ENCODE peak calls at places on chromosomes 7 and 10, in four cellular contexts. O is AG10803, Y is Panc1, J is dorsolateral prefrontal cortex. I is an unnamed sample.

GRCh38 chr10:131814567-131815290 is 86.1 kb upstream of the PPP2R2D start:
- DNase-seq in O (no peak), Y (no peak), J (peak; percentile 35), I (no peak)

GRCh38 chr7:19404912-19405329 is 259.7 kb upstream of the FERD3L start:
- DNase-seq in O (peak; percentile 99), Y (peak; percentile 96), J (no peak), I (peak; percentile 89)

GRCh38 chr10:101089520-101090299 is 27.9 kb downstream of the KAZALD1 start:
- DNase-seq in O (no peak), Y (no peak), J (no peak), I (no peak)

GRCh38 chr7:112476390-112477052 is 4.3 kb upstream of the LSMEM1 start:
- DNase-seq in O (no peak), Y (no peak), J (no peak), I (no peak)

GRCh38 chr10:75399461-75400162 is 2.0 kb downstream of the ZNF503 start:
- DNase-seq in O (peak; percentile 80), Y (no peak), J (peak; percentile 81), I (no peak)

GRCh38 chr10:120460776-120461175 is 3.7 kb downstream of the PLPP4 start:
- DNase-seq in O (peak; percentile 89), Y (peak; percentile 27), J (no peak), I (peak; percentile 31)

GRCh38 chr10:7826971-7827370 is 8.7 kb downstream of the TAF3 start:
- DNase-seq in O (peak; percentile 19), Y (no peak), J (no peak), I (peak; percentile 9)

GRCh38 chr10:62512732-62513475 is 138.7 kb downstream of the ZNF365 start:
- DNase-seq in O (peak; percentile 28), Y (no peak), J (no peak), I (no peak)

GRCh38 chr10:89669985-89670384 is 24.9 kb upstream of the PANK1 start:
- DNase-seq in O (no peak), Y (no peak), J (no peak), I (no peak)

GRCh38 chr7:20206104-20206896 is 10.9 kb downstream of the MACC1 start:
- DNase-seq in O (no peak), Y (no peak), J (no peak), I (no peak)

GRCh38 chr10:7410800-7411670 is at the start of gene SFMBT2:
- DNase-seq in O (peak; percentile 43), Y (no peak), J (peak; percentile 75), I (peak; percentile 10)

GRCh38 chr7:824106-824505 is 8.2 kb upstream of the SUN1 start:
- DNase-seq in O (no peak), Y (no peak), J (no peak), I (no peak)

GRCh38 chr7:149427893-149428292 is 33.0 kb downstream of the ZNF777 start:
- DNase-seq in O (no peak), Y (no peak), J (no peak), I (no peak)

GRCh38 chr10:71344916-71345557 is 26.0 kb downstream of the SLC29A3 start:
- DNase-seq in O (no peak), Y (no peak), J (no peak), I (no peak)

GRCh38 chr7:40879941-40880558 is 745.2 kb downstream of the SUGCT start:
- DNase-seq in O (peak; percentile 19), Y (no peak), J (no peak), I (no peak)

GRCh38 chr7:151248191-151249033 is at the start of gene SMARCD3:
- DNase-seq in O (peak; percentile 53), Y (no peak), J (peak; percentile 78), I (no peak)

GRCh38 chr10:61319550-61320256 is 133.5 kb downstream of the TMEM26 start:
- DNase-seq in O (no peak), Y (no peak), J (no peak), I (no peak)

GRCh38 chr10:121070257-121070656 is 219.1 kb downstream of the WDR11 start:
- DNase-seq in O (no peak), Y (no peak), J (no peak), I (no peak)

GRCh38 chr10:100829933-100830727 is 82.6 kb upstream of the SLF2 start:
- DNase-seq in O (no peak), Y (no peak), J (no peak), I (no peak)

GRCh38 chr7:129530881-129531391 is 28.6 kb downstream of the SMKR1 start:
- DNase-seq in O (peak; percentile 82), Y (peak; percentile 93), J (no peak), I (peak; percentile 32)

GRCh38 chr10:16894834-16895233 is 77.6 kb upstream of the RSU1 start:
- DNase-seq in O (peak; percentile 42), Y (no peak), J (no peak), I (no peak)

GRCh38 chr10:16890691-16891090 is 73.5 kb upstream of the RSU1 start:
- DNase-seq in O (peak; percentile 16), Y (no peak), J (no peak), I (no peak)

GRCh38 chr10:16893664-16894063 is 76.4 kb upstream of the RSU1 start:
- DNase-seq in O (no peak), Y (peak; percentile 56), J (no peak), I (no peak)

GRCh38 chr10:16887565-16887964 is 70.3 kb upstream of the RSU1 start:
- DNase-seq in O (peak; percentile 72), Y (no peak), J (no peak), I (peak; percentile 58)

DNA sequence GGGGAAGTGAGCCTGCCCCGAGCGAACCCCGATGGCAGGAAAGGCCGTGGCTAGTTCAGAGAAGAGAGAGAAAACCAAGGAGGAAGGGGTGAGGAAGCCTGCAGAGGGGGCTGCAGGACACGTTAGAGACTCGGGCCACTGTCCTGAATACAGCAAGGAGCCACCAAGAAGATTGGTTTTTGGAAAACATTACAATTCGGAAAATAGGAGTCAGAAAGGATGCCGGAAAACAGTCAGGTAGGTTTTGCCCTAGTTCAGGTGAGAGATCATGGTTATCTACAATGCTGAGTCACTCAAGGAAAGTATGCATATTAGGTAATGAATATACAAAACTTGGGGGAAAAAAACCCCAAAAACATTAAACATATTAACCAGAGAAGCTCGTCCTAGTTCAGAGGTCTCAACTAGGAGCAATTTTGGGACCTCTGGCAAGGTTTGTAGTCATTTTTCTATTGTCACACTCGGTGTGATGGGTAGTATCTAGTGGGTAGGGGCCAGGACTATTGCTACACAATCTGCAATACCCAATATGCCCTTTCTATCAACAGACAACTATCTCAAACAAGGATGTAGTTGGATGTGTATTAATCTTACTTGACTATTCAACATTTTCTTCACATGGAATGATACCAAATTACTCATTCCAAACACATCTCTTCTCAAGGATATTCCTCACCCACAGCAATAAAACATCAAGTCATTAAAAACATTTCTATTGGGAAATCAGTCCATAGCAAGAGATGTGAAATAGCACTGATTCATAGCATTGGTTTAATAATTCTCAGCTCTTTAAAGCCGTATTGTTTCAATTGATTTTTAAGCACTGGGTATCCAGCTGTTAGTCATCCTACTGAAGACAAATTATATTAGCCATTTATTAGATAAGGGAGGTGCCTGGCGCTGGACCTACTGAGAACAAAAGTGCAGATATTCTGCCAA is 74.4 kb upstream of the RSU1 start:
- DNase-seq in O (peak; percentile 95), Y (peak; percentile 77), J (peak; percentile 45), I (no peak)
- H3K4me3 ChIP-seq in O (no peak overlapping the region), Y (no peak overlapping the region), J (no peak overlapping the region), I (no peak overlapping the region)

GRCh38 chr10:84743483-84743882 is 415.1 kb downstream of the CCSER2 start:
- DNase-seq in O (no peak), Y (no peak), J (no peak), I (no peak)
- TF ChIP-seq CTCF in O (no peak), Y (peak; percentile 62), J (no peak), I (no peak)

GRCh38 chr7:22781230-22781711 is 41.4 kb downstream of the TOMM7 start:
- DNase-seq in O (peak; percentile 99), Y (no peak), J (no peak), I (no peak)
- H3K4me3 ChIP-seq in O (no peak overlapping the region), Y (no peak overlapping the region), J (no peak overlapping the region), I (no peak overlapping the region)

DNA sequence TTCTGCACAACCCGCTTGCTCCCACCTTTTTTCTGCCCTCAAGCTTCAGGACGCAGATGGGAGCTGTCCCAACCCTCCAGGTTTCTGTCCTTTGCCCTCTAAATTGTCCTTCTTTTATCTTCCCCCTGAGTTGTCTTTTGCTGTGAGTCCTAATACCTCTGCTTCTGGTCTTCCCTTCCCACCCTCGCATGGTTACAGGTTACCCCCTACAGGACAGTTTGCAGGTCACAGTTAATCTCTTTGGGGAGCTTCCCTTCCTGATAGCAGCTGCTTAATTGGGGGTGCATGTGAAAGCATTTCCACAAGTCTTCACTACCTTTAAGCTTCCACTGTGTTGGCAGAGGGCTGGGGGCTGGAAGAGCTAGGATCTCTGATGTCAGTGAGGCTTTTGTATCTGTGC is 121.5 kb upstream of the CXCL12 start:
- DNase-seq in O (no peak), Y (no peak), J (no peak), I (no peak)
- TF ChIP-seq CTCF in O (no peak), Y (no peak), J (no peak), I (no peak)

GRCh38 chr10:119359025-119359424 is 151.7 kb downstream of the GRK5 start:
- DNase-seq in O (no peak), Y (no peak), J (no peak), I (no peak)

GRCh38 chr10:119355930-119356329 is 148.6 kb downstream of the GRK5 start:
- DNase-seq in O (no peak), Y (no peak), J (no peak), I (no peak)

GRCh38 chr10:119357389-119358139 is 150.2 kb downstream of the GRK5 start:
- DNase-seq in O (no peak), Y (no peak), J (no peak), I (no peak)

GRCh38 chr10:119358567-119358966 is 151.2 kb downstream of the GRK5 start:
- DNase-seq in O (no peak), Y (no peak), J (no peak), I (no peak)

DNA sequence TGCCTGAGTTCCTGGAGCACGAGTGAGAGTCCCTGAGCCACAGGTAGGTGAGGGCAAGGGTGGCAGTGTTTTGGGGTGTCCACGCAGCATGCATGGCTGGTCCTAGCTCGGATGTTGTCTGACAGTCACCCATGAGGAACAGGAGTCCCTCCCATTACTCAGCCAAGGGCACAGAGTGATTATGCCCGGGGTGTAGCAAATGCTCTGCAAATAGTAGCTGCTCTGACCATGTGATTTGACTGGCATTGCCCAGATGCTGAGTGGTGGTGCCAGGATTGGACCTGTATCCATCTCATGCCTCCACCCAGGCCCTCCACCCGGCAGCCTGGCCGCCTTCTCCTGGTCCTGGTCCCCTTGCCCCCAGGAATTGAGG is 150.8 kb downstream of the GRK5 start:
- DNase-seq in O (no peak), Y (no peak), J (no peak), I (no peak)
- H3K4me3 ChIP-seq in O (no peak overlapping the region), Y (no peak overlapping the region), J (no peak overlapping the region), I (no peak overlapping the region)

DNA sequence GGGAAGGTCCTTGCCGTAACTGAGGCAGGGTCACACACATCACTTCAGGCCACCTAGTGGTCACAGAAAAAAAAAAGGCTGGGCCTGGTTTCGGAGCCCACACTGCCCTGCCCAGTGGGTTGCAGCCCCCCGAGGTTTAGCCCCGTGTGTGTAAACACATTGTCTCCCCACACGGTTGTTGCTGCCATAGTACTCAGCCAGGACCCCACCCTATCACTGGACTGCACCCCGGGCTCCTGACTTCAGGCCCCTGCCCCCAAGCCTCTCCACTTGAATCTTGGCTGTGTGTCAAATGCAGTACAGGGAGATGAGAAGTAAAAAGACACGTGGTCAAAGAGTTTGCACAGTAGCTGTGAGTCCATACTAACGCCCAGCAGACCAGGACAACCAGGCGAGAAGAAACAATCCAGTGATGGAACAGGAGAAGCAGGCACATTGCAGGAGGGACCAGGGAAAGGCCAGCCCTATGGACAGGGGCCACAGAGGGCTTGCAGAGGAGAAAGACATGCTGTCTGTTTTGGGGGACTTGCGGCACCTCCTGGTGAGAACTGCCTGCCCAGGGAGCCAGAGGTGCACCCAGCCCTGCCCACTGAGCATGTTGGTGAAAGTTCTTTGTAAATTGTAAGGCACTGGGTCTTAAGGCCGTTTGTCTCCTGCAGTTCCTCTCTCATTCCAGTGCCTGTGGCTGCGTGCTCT is 91.3 kb upstream of the MACROH2A2 start:
- DNase-seq in O (no peak), Y (no peak), J (no peak), I (no peak)
- TF ChIP-seq CTCF in O (peak; percentile 25), Y (peak; percentile 79), J (peak; percentile 34), I (peak; percentile 28)

I was measured in HFF-Myc.